ENCODE peak calls at places on chromosomes 1 and 21, in nine cellular contexts. One of them, this sample, is unnamed.

GRCh38 chr1:182752077-182752826 is 37.3 kb upstream of the NPL start:
- DNase-seq in IMR-90: peak
- DNase-seq in kidney: no peak
- DNase-seq in endodermal cell: peak
- DNase-seq in PC-3: no peak
- DNase-seq in fibroblast of lung: peak
- DNase-seq in H1: no peak
- DNase-seq in K562: no peak
- DNase-seq in SK-N-SH: no peak
- DNase-seq in this sample: no peak

GRCh38 chr21:15255359-15256157 is 190.8 kb upstream of the NRIP1 start:
- DNase-seq in SK-N-SH: no peak
- DNase-seq in kidney: no peak
- DNase-seq in endodermal cell: no peak
- DNase-seq in H1: no peak
- DNase-seq in K562: no peak
- DNase-seq in IMR-90: no peak
- DNase-seq in fibroblast of lung: no peak
- DNase-seq in PC-3: no peak
- DNase-seq in this sample: no peak

GRCh38 chr1:16013220-16013907 is 4.5 kb downstream of the HSPB7 start:
- DNase-seq in fibroblast of lung: peak
- DNase-seq in kidney: peak
- DNase-seq in SK-N-SH: peak
- DNase-seq in K562: peak
- DNase-seq in PC-3: peak
- DNase-seq in H1: peak
- DNase-seq in endodermal cell: peak
- DNase-seq in IMR-90: peak
- DNase-seq in this sample: peak

GRCh38 chr1:2346691-2347408 is 44.5 kb downstream of the MORN1 start:
- DNase-seq in kidney: peak
- DNase-seq in fibroblast of lung: no peak
- DNase-seq in IMR-90: no peak
- DNase-seq in SK-N-SH: no peak
- DNase-seq in H1: no peak
- DNase-seq in PC-3: no peak
- DNase-seq in K562: no peak
- DNase-seq in endodermal cell: no peak
- DNase-seq in this sample: no peak

GRCh38 chr1:21244986-21245687 is 45.1 kb downstream of the ECE1 start:
- DNase-seq in kidney: no peak
- DNase-seq in IMR-90: no peak
- DNase-seq in endodermal cell: peak
- DNase-seq in K562: peak
- DNase-seq in PC-3: no peak
- DNase-seq in SK-N-SH: peak
- DNase-seq in H1: peak
- DNase-seq in fibroblast of lung: no peak
- DNase-seq in this sample: no peak

GRCh38 chr1:81706650-81707435 is 93.9 kb upstream of the ADGRL2 start:
- DNase-seq in PC-3: peak
- DNase-seq in SK-N-SH: no peak
- DNase-seq in endodermal cell: no peak
- DNase-seq in H1: no peak
- DNase-seq in kidney: no peak
- DNase-seq in fibroblast of lung: peak
- DNase-seq in IMR-90: peak
- DNase-seq in K562: no peak
- DNase-seq in this sample: no peak

GRCh38 chr1:232986000-232986922 is 35.9 kb downstream of the NTPCR start:
- DNase-seq in PC-3: no peak
- DNase-seq in kidney: no peak
- DNase-seq in H1: no peak
- DNase-seq in endodermal cell: peak
- DNase-seq in IMR-90: no peak
- DNase-seq in SK-N-SH: no peak
- DNase-seq in fibroblast of lung: no peak
- DNase-seq in K562: no peak
- DNase-seq in this sample: no peak

GRCh38 chr1:16418823-16419425 is 18.3 kb downstream of the SPATA21 start:
- DNase-seq in K562: no peak
- DNase-seq in kidney: no peak
- DNase-seq in endodermal cell: no peak
- DNase-seq in SK-N-SH: no peak
- DNase-seq in H1: no peak
- DNase-seq in PC-3: no peak
- DNase-seq in fibroblast of lung: peak
- DNase-seq in IMR-90: peak
- DNase-seq in this sample: no peak

GRCh38 chr1:214935258-214935657 is 147.3 kb upstream of the KCNK2 start:
- DNase-seq in H1: no peak
- DNase-seq in K562: no peak
- DNase-seq in endodermal cell: no peak
- DNase-seq in fibroblast of lung: peak
- DNase-seq in PC-3: no peak
- DNase-seq in IMR-90: no peak
- DNase-seq in kidney: no peak
- DNase-seq in SK-N-SH: no peak
- DNase-seq in this sample: no peak

GRCh38 chr1:229110986-229111385 is 159.9 kb upstream of the RAB4A start:
- DNase-seq in K562: no peak
- DNase-seq in fibroblast of lung: no peak
- DNase-seq in kidney: no peak
- DNase-seq in H1: no peak
- DNase-seq in IMR-90: no peak
- DNase-seq in SK-N-SH: no peak
- DNase-seq in PC-3: no peak
- DNase-seq in endodermal cell: no peak
- DNase-seq in this sample: no peak

GRCh38 chr1:191498318-191498717 is 659.9 kb upstream of the RGS18 start:
- DNase-seq in IMR-90: peak
- DNase-seq in endodermal cell: no peak
- DNase-seq in PC-3: peak
- DNase-seq in H1: no peak
- DNase-seq in kidney: no peak
- DNase-seq in SK-N-SH: no peak
- DNase-seq in K562: peak
- DNase-seq in fibroblast of lung: peak
- DNase-seq in this sample: no peak

GRCh38 chr1:246159290-246160227 is 347.5 kb downstream of the SMYD3 start:
- DNase-seq in IMR-90: no peak
- DNase-seq in SK-N-SH: no peak
- DNase-seq in H1: no peak
- DNase-seq in kidney: no peak
- DNase-seq in PC-3: no peak
- DNase-seq in fibroblast of lung: no peak
- DNase-seq in K562: no peak
- DNase-seq in endodermal cell: no peak
- DNase-seq in this sample: no peak

GRCh38 chr1:94236630-94237290 is 624 bp downstream of the ARHGAP29 start:
- DNase-seq in kidney: no peak
- DNase-seq in IMR-90: peak
- DNase-seq in endodermal cell: peak
- DNase-seq in K562: no peak
- DNase-seq in PC-3: peak
- DNase-seq in H1: no peak
- DNase-seq in fibroblast of lung: peak
- DNase-seq in SK-N-SH: no peak
- DNase-seq in this sample: peak

GRCh38 chr1:30851286-30851685 is 57.3 kb downstream of the SDC3 start:
- DNase-seq in SK-N-SH: no peak
- DNase-seq in fibroblast of lung: no peak
- DNase-seq in H1: no peak
- DNase-seq in endodermal cell: no peak
- DNase-seq in kidney: no peak
- DNase-seq in PC-3: no peak
- DNase-seq in IMR-90: no peak
- DNase-seq in K562: no peak
- DNase-seq in this sample: no peak

GRCh38 chr1:100883963-100884362 is 10.7 kb downstream of the EXTL2 start:
- DNase-seq in H1: no peak
- DNase-seq in IMR-90: peak
- DNase-seq in SK-N-SH: no peak
- DNase-seq in PC-3: peak
- DNase-seq in kidney: no peak
- DNase-seq in endodermal cell: no peak
- DNase-seq in fibroblast of lung: peak
- DNase-seq in K562: peak
- DNase-seq in this sample: no peak

GRCh38 chr1:53107570-53108322 is 34.7 kb downstream of the SLC1A7 start:
- DNase-seq in fibroblast of lung: peak
- DNase-seq in kidney: no peak
- DNase-seq in endodermal cell: peak
- DNase-seq in IMR-90: peak
- DNase-seq in H1: no peak
- DNase-seq in K562: no peak
- DNase-seq in PC-3: peak
- DNase-seq in SK-N-SH: no peak
- DNase-seq in this sample: no peak
- H3K27ac ChIP-seq in fibroblast of lung: peak
- H3K27ac ChIP-seq in kidney: no peak
- H3K27ac ChIP-seq in endodermal cell: no peak
- H3K27ac ChIP-seq in IMR-90: peak
- H3K27ac ChIP-seq in H1: no peak
- H3K27ac ChIP-seq in K562: no peak
- H3K27ac ChIP-seq in PC-3: peak
- H3K27ac ChIP-seq in SK-N-SH: no peak
- H3K27ac ChIP-seq in this sample: no peak

GRCh38 chr1:61320575-61320974 is 238.2 kb downstream of the NFIA start:
- DNase-seq in endodermal cell: no peak
- DNase-seq in IMR-90: no peak
- DNase-seq in H1: no peak
- DNase-seq in fibroblast of lung: no peak
- DNase-seq in kidney: no peak
- DNase-seq in K562: no peak
- DNase-seq in PC-3: no peak
- DNase-seq in SK-N-SH: peak
- DNase-seq in this sample: no peak

GRCh38 chr1:61322769-61323168 is 240.4 kb downstream of the NFIA start:
- DNase-seq in H1: no peak
- DNase-seq in IMR-90: no peak
- DNase-seq in fibroblast of lung: no peak
- DNase-seq in K562: no peak
- DNase-seq in SK-N-SH: no peak
- DNase-seq in endodermal cell: no peak
- DNase-seq in kidney: no peak
- DNase-seq in PC-3: peak
- DNase-seq in this sample: no peak

GRCh38 chr1:61326713-61327112 is 244.4 kb downstream of the NFIA start:
- DNase-seq in fibroblast of lung: no peak
- DNase-seq in endodermal cell: no peak
- DNase-seq in H1: no peak
- DNase-seq in kidney: no peak
- DNase-seq in SK-N-SH: no peak
- DNase-seq in K562: no peak
- DNase-seq in PC-3: no peak
- DNase-seq in IMR-90: no peak
- DNase-seq in this sample: no peak

GRCh38 chr1:61322008-61322744 is 239.8 kb downstream of the NFIA start:
- DNase-seq in kidney: no peak
- DNase-seq in PC-3: peak
- DNase-seq in H1: no peak
- DNase-seq in fibroblast of lung: no peak
- DNase-seq in endodermal cell: no peak
- DNase-seq in IMR-90: no peak
- DNase-seq in SK-N-SH: no peak
- DNase-seq in K562: no peak
- DNase-seq in this sample: no peak

GRCh38 chr1:61323681-61324328 is 241.4 kb downstream of the NFIA start:
- DNase-seq in IMR-90: no peak
- DNase-seq in fibroblast of lung: no peak
- DNase-seq in H1: no peak
- DNase-seq in SK-N-SH: no peak
- DNase-seq in K562: no peak
- DNase-seq in PC-3: peak
- DNase-seq in kidney: no peak
- DNase-seq in endodermal cell: no peak
- DNase-seq in this sample: no peak
- H3K9ac ChIP-seq in IMR-90: no peak
- H3K9ac ChIP-seq in fibroblast of lung: no peak
- H3K9ac ChIP-seq in H1: no peak
- H3K9ac ChIP-seq in SK-N-SH: no peak
- H3K9ac ChIP-seq in K562: no peak
- H3K9ac ChIP-seq in PC-3: peak
- H3K9ac ChIP-seq in kidney: no peak
- H3K9ac ChIP-seq in endodermal cell: no peak
- H3K9ac ChIP-seq in this sample: no peak

GRCh38 chr1:24353292-24353891 is 34.2 kb downstream of the GRHL3 start:
- DNase-seq in SK-N-SH: no peak
- DNase-seq in IMR-90: no peak
- DNase-seq in K562: no peak
- DNase-seq in fibroblast of lung: no peak
- DNase-seq in PC-3: no peak
- DNase-seq in H1: no peak
- DNase-seq in endodermal cell: no peak
- DNase-seq in kidney: no peak
- DNase-seq in this sample: no peak

GRCh38 chr1:24349891-24350290 is 30.7 kb downstream of the GRHL3 start:
- DNase-seq in IMR-90: peak
- DNase-seq in endodermal cell: no peak
- DNase-seq in kidney: peak
- DNase-seq in fibroblast of lung: no peak
- DNase-seq in SK-N-SH: no peak
- DNase-seq in K562: no peak
- DNase-seq in PC-3: peak
- DNase-seq in H1: no peak
- DNase-seq in this sample: no peak

GRCh38 chr1:24351247-24351646 is 32.1 kb downstream of the GRHL3 start:
- DNase-seq in H1: no peak
- DNase-seq in SK-N-SH: no peak
- DNase-seq in kidney: peak
- DNase-seq in PC-3: no peak
- DNase-seq in fibroblast of lung: no peak
- DNase-seq in IMR-90: no peak
- DNase-seq in K562: no peak
- DNase-seq in endodermal cell: no peak
- DNase-seq in this sample: no peak

GRCh38 chr1:24355466-24355865 is 36.3 kb downstream of the GRHL3 start:
- DNase-seq in H1: no peak
- DNase-seq in K562: no peak
- DNase-seq in fibroblast of lung: no peak
- DNase-seq in PC-3: no peak
- DNase-seq in endodermal cell: no peak
- DNase-seq in SK-N-SH: no peak
- DNase-seq in IMR-90: no peak
- DNase-seq in kidney: peak
- DNase-seq in this sample: no peak

GRCh38 chr1:24351918-24352637 is 32.9 kb downstream of the GRHL3 start:
- DNase-seq in H1: no peak
- DNase-seq in PC-3: peak
- DNase-seq in SK-N-SH: no peak
- DNase-seq in IMR-90: peak
- DNase-seq in fibroblast of lung: peak
- DNase-seq in endodermal cell: no peak
- DNase-seq in kidney: peak
- DNase-seq in K562: no peak
- DNase-seq in this sample: no peak
- H3K27ac ChIP-seq in H1: no peak
- H3K27ac ChIP-seq in PC-3: no peak
- H3K27ac ChIP-seq in SK-N-SH: no peak
- H3K27ac ChIP-seq in IMR-90: no peak
- H3K27ac ChIP-seq in fibroblast of lung: no peak
- H3K27ac ChIP-seq in endodermal cell: no peak
- H3K27ac ChIP-seq in kidney: no peak
- H3K27ac ChIP-seq in K562: no peak
- H3K27ac ChIP-seq in this sample: no peak

GRCh38 chr1:111406325-111406768 is 21.2 kb downstream of the OVGP1 start:
- DNase-seq in endodermal cell: no peak
- DNase-seq in fibroblast of lung: no peak
- DNase-seq in H1: no peak
- DNase-seq in IMR-90: peak
- DNase-seq in PC-3: peak
- DNase-seq in K562: no peak
- DNase-seq in kidney: no peak
- DNase-seq in SK-N-SH: peak
- DNase-seq in this sample: peak
- H3K9ac ChIP-seq in endodermal cell: no peak
- H3K9ac ChIP-seq in fibroblast of lung: no peak
- H3K9ac ChIP-seq in H1: no peak
- H3K9ac ChIP-seq in IMR-90: no peak
- H3K9ac ChIP-seq in PC-3: no peak
- H3K9ac ChIP-seq in K562: no peak
- H3K9ac ChIP-seq in kidney: no peak
- H3K9ac ChIP-seq in SK-N-SH: no peak
- H3K9ac ChIP-seq in this sample: no peak